ENCODE peak calls at places on chromosomes 11 and 22, in five cellular contexts. One of them, this sample, is unnamed. For H3K27me3 and H3K9me3, the result is how much of the 10 kb centered on the place peaks cover.

GRCh38 chr11:2436521-2437031 is 7.7 kb downstream of the TRPM5 start:
- DNase-seq in neural progenitor cell: no peak
- DNase-seq in ascending aorta: no peak
- DNase-seq in heart right ventricle: no peak
- DNase-seq in right lobe of liver: peak
- DNase-seq in this sample: no peak

GRCh38 chr11:2523821-2524391 is 79.1 kb downstream of the KCNQ1 start:
- DNase-seq in right lobe of liver: no peak
- DNase-seq in heart right ventricle: no peak
- DNase-seq in neural progenitor cell: peak
- DNase-seq in ascending aorta: peak
- DNase-seq in this sample: no peak

GRCh38 chr11:99277281-99277680 is 256.5 kb downstream of the CNTN5 start:
- DNase-seq in right lobe of liver: no peak
- DNase-seq in ascending aorta: no peak
- DNase-seq in neural progenitor cell: peak
- DNase-seq in heart right ventricle: no peak
- DNase-seq in this sample: no peak

GRCh38 chr11:91248199-91248807 is 976.3 kb upstream of the FAT3 start:
- DNase-seq in neural progenitor cell: peak
- DNase-seq in ascending aorta: no peak
- DNase-seq in heart right ventricle: peak
- DNase-seq in right lobe of liver: no peak
- DNase-seq in this sample: no peak

GRCh38 chr11:112797653-112798293 is 163.4 kb upstream of the NCAM1 start:
- DNase-seq in neural progenitor cell: peak
- DNase-seq in heart right ventricle: no peak
- DNase-seq in ascending aorta: no peak
- DNase-seq in right lobe of liver: no peak
- DNase-seq in this sample: no peak

GRCh38 chr11:95095858-95096587 is 6.4 kb downstream of the ENDOD1 start:
- DNase-seq in heart right ventricle: no peak
- DNase-seq in neural progenitor cell: no peak
- DNase-seq in right lobe of liver: no peak
- DNase-seq in ascending aorta: no peak
- DNase-seq in this sample: no peak

GRCh38 chr11:10044618-10045017 is 249.4 kb downstream of the SBF2 start:
- DNase-seq in right lobe of liver: no peak
- DNase-seq in ascending aorta: no peak
- DNase-seq in heart right ventricle: no peak
- DNase-seq in neural progenitor cell: peak
- DNase-seq in this sample: no peak

GRCh38 chr11:130897262-130898182 is 18.8 kb downstream of the SNX19 start:
- DNase-seq in neural progenitor cell: no peak
- DNase-seq in ascending aorta: peak
- DNase-seq in right lobe of liver: peak
- DNase-seq in heart right ventricle: peak
- DNase-seq in this sample: no peak

GRCh38 chr11:2116680-2117079 is 22.5 kb downstream of the IGF2 start:
- DNase-seq in neural progenitor cell: no peak
- DNase-seq in ascending aorta: no peak
- DNase-seq in right lobe of liver: no peak
- DNase-seq in heart right ventricle: no peak
- DNase-seq in this sample: no peak

GRCh38 chr11:10329935-10330334 is 25.1 kb downstream of the ADM start:
- DNase-seq in neural progenitor cell: no peak
- DNase-seq in heart right ventricle: no peak
- DNase-seq in ascending aorta: no peak
- DNase-seq in right lobe of liver: no peak
- DNase-seq in this sample: no peak

GRCh38 chr11:2885017-2885675 is 429 bp downstream of the CDKN1C start:
- DNase-seq in ascending aorta: no peak
- DNase-seq in right lobe of liver: no peak
- DNase-seq in heart right ventricle: peak
- DNase-seq in neural progenitor cell: peak
- DNase-seq in this sample: no peak

GRCh38 chr22:17264321-17265052 is 45.3 kb upstream of the ADA2 start:
- DNase-seq in neural progenitor cell: peak
- DNase-seq in ascending aorta: no peak
- DNase-seq in heart right ventricle: peak
- DNase-seq in right lobe of liver: no peak
- DNase-seq in this sample: no peak

GRCh38 chr11:103798456-103798855 is 238.0 kb upstream of the DDI1 start:
- DNase-seq in right lobe of liver: no peak
- DNase-seq in heart right ventricle: no peak
- DNase-seq in ascending aorta: no peak
- DNase-seq in neural progenitor cell: no peak
- DNase-seq in this sample: no peak

GRCh38 chr22:29267858-29268510 is at the start of the genes EWSR1 and RHBDD3:
- DNase-seq in right lobe of liver: peak
- DNase-seq in ascending aorta: peak
- DNase-seq in neural progenitor cell: peak
- DNase-seq in heart right ventricle: peak
- DNase-seq in this sample: peak

GRCh38 chr11:2517016-2517385 is 72.2 kb downstream of the KCNQ1 start:
- DNase-seq in ascending aorta: peak
- DNase-seq in neural progenitor cell: no peak
- DNase-seq in right lobe of liver: no peak
- DNase-seq in heart right ventricle: no peak
- DNase-seq in this sample: no peak

GRCh38 chr22:27537481-27537891 is 264.1 kb downstream of the MN1 start:
- DNase-seq in heart right ventricle: peak
- DNase-seq in right lobe of liver: no peak
- DNase-seq in ascending aorta: no peak
- DNase-seq in neural progenitor cell: no peak
- DNase-seq in this sample: no peak

GRCh38 chr11:70090989-70091388 is 12.9 kb downstream of the ANO1 start:
- DNase-seq in ascending aorta: no peak
- DNase-seq in neural progenitor cell: no peak
- DNase-seq in right lobe of liver: no peak
- DNase-seq in heart right ventricle: peak
- DNase-seq in this sample: no peak

GRCh38 chr22:35601743-35602633 is 15.1 kb downstream of the MB start:
- DNase-seq in neural progenitor cell: no peak
- DNase-seq in ascending aorta: no peak
- DNase-seq in heart right ventricle: no peak
- DNase-seq in right lobe of liver: no peak
- DNase-seq in this sample: no peak

GRCh38 chr11:118691926-118692830 is 12.7 kb upstream of the TREH start:
- DNase-seq in right lobe of liver: no peak
- DNase-seq in ascending aorta: no peak
- DNase-seq in heart right ventricle: no peak
- DNase-seq in neural progenitor cell: no peak
- DNase-seq in this sample: peak

GRCh38 chr11:114606003-114606801 is 10.6 kb upstream of the NXPE4 start:
- DNase-seq in ascending aorta: no peak
- DNase-seq in heart right ventricle: no peak
- DNase-seq in right lobe of liver: no peak
- DNase-seq in neural progenitor cell: no peak
- DNase-seq in this sample: no peak

GRCh38 chr11:113331988-113332387 is 17.6 kb downstream of the TTC12 start:
- DNase-seq in ascending aorta: no peak
- DNase-seq in neural progenitor cell: no peak
- DNase-seq in heart right ventricle: no peak
- DNase-seq in right lobe of liver: no peak
- DNase-seq in this sample: no peak

GRCh38 chr11:77515483-77515882 is 41.6 kb upstream of the PAK1 start:
- DNase-seq in right lobe of liver: no peak
- DNase-seq in heart right ventricle: no peak
- DNase-seq in ascending aorta: no peak
- DNase-seq in neural progenitor cell: no peak
- DNase-seq in this sample: no peak

GRCh38 chr22:33897621-33897910 is 22.7 kb downstream of the LARGE1 start:
- DNase-seq in heart right ventricle: no peak
- DNase-seq in ascending aorta: no peak
- DNase-seq in neural progenitor cell: no peak
- DNase-seq in right lobe of liver: no peak
- DNase-seq in this sample: no peak

GRCh38 chr11:28417601-28418323 is 309.6 kb downstream of the METTL15 start:
- DNase-seq in ascending aorta: no peak
- DNase-seq in right lobe of liver: no peak
- DNase-seq in heart right ventricle: no peak
- DNase-seq in neural progenitor cell: no peak
- DNase-seq in this sample: no peak

GRCh38 chr11:64347171-64347867 is 7.3 kb downstream of the CCDC88B start:
- DNase-seq in heart right ventricle: no peak
- DNase-seq in ascending aorta: no peak
- DNase-seq in right lobe of liver: no peak
- DNase-seq in neural progenitor cell: no peak
- DNase-seq in this sample: no peak

GRCh38 chr11:64444838-64445441 is 86.0 kb downstream of the RPS6KA4 start:
- DNase-seq in heart right ventricle: no peak
- DNase-seq in ascending aorta: no peak
- DNase-seq in right lobe of liver: no peak
- DNase-seq in neural progenitor cell: no peak
- DNase-seq in this sample: no peak

GRCh38 chr11:86931965-86932332 is 23.2 kb downstream of the FZD4 start:
- DNase-seq in heart right ventricle: peak
- DNase-seq in right lobe of liver: no peak
- DNase-seq in ascending aorta: no peak
- DNase-seq in neural progenitor cell: no peak
- DNase-seq in this sample: no peak

GRCh38 chr11:129644326-129644725 is 171.3 kb upstream of the TMEM45B start:
- DNase-seq in right lobe of liver: no peak
- DNase-seq in heart right ventricle: no peak
- DNase-seq in ascending aorta: no peak
- DNase-seq in neural progenitor cell: no peak
- DNase-seq in this sample: no peak

DNA sequence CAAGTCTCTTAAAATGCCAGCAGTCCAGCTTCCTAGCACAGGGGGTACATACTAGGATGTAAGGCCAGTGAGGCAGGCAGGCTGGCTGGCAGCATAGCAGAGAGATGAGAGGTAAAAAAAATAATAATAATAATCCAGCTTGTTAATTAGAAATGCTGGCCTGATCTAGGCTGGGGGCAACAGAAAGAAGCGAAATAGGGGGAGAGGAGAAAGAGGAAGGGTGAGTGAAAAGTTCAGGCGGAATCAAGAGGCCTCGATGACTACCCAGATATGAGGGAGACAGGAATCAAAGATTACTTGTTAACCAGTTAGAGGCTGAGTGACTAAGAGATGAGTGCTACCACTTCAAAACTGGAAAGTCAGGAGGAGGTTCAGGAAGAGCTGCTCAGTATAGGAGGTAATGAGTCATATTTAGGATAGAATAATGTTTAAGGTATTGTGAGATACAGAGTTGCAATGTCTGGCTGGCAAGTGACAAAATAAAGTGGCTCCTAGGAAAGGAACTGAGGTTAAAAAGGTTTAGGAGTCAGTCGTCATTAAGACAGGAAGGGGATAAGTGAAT is 2.8 kb downstream of the ALKBH8 start:
- DNase-seq in ascending aorta: no peak
- DNase-seq in heart right ventricle: no peak
- DNase-seq in right lobe of liver: no peak
- DNase-seq in neural progenitor cell: no peak
- DNase-seq in this sample: no peak
- H3K4me3 ChIP-seq in ascending aorta: no peak
- H3K4me3 ChIP-seq in heart right ventricle: no peak
- H3K4me3 ChIP-seq in right lobe of liver: no peak
- H3K4me3 ChIP-seq in neural progenitor cell: no peak
- H3K4me3 ChIP-seq in this sample: no peak

GRCh38 chr11:21894492-21894891 is 298.4 kb upstream of the ANO5 start:
- DNase-seq in ascending aorta: no peak
- DNase-seq in right lobe of liver: no peak
- DNase-seq in neural progenitor cell: no peak
- DNase-seq in heart right ventricle: no peak
- DNase-seq in this sample: no peak

GRCh38 chr11:21895686-21896085 is 297.2 kb upstream of the ANO5 start:
- DNase-seq in ascending aorta: no peak
- DNase-seq in neural progenitor cell: no peak
- DNase-seq in heart right ventricle: no peak
- DNase-seq in right lobe of liver: no peak
- DNase-seq in this sample: no peak

GRCh38 chr11:21893468-21893867 is 299.4 kb upstream of the ANO5 start:
- DNase-seq in ascending aorta: no peak
- DNase-seq in right lobe of liver: no peak
- DNase-seq in neural progenitor cell: no peak
- DNase-seq in heart right ventricle: no peak
- DNase-seq in this sample: no peak

GRCh38 chr11:21897203-21897602 is 295.7 kb upstream of the ANO5 start:
- DNase-seq in neural progenitor cell: no peak
- DNase-seq in right lobe of liver: no peak
- DNase-seq in heart right ventricle: no peak
- DNase-seq in ascending aorta: no peak
- DNase-seq in this sample: no peak

DNA sequence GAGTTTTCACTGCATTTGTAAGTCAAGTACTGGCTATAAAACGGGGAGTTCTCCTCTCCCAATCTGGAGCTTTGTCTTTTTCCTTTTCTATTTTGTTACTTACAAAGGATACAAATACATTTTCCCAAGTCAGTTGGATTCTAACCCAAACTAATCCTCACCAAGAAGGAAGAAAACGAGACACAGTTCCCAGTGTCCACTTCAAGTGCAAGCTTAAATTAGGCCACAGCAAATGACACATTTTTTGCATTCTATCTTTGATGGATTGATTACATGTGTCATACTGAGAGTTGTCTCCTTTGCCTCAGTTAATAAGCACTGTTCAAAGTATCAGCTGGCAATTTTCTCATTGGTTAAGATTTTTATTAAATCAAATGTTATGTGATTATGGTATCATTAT is 296.7 kb upstream of the ANO5 start:
- DNase-seq in neural progenitor cell: no peak
- DNase-seq in ascending aorta: no peak
- DNase-seq in heart right ventricle: no peak
- DNase-seq in right lobe of liver: no peak
- DNase-seq in this sample: no peak
- H3K27me3 ChIP-seq in neural progenitor cell: under half
- H3K27me3 ChIP-seq in ascending aorta: under half
- H3K27me3 ChIP-seq in heart right ventricle: under half
- H3K27me3 ChIP-seq in right lobe of liver: under half
- H3K27me3 ChIP-seq in this sample: under half

GRCh38 chr22:47548953-47549740 is 786.7 kb downstream of the TBC1D22A start:
- DNase-seq in ascending aorta: peak
- DNase-seq in right lobe of liver: no peak
- DNase-seq in heart right ventricle: no peak
- DNase-seq in neural progenitor cell: no peak
- DNase-seq in this sample: no peak

GRCh38 chr22:47549741-47550340 is 787.4 kb downstream of the TBC1D22A start:
- DNase-seq in ascending aorta: peak
- DNase-seq in neural progenitor cell: no peak
- DNase-seq in right lobe of liver: no peak
- DNase-seq in heart right ventricle: no peak
- DNase-seq in this sample: no peak

GRCh38 chr22:47552024-47552423 is 789.6 kb downstream of the TBC1D22A start:
- DNase-seq in neural progenitor cell: no peak
- DNase-seq in heart right ventricle: no peak
- DNase-seq in right lobe of liver: no peak
- DNase-seq in ascending aorta: peak
- DNase-seq in this sample: no peak

GRCh38 chr22:47551438-47551788 is 789.0 kb downstream of the TBC1D22A start:
- DNase-seq in neural progenitor cell: no peak
- DNase-seq in right lobe of liver: no peak
- DNase-seq in heart right ventricle: no peak
- DNase-seq in ascending aorta: peak
- DNase-seq in this sample: no peak

GRCh38 chr22:47550524-47551437 is 788.3 kb downstream of the TBC1D22A start:
- DNase-seq in neural progenitor cell: no peak
- DNase-seq in ascending aorta: peak
- DNase-seq in right lobe of liver: no peak
- DNase-seq in heart right ventricle: no peak
- DNase-seq in this sample: no peak
- H3K9me3 ChIP-seq in neural progenitor cell: under half
- H3K9me3 ChIP-seq in ascending aorta: under half
- H3K9me3 ChIP-seq in right lobe of liver: under half
- H3K9me3 ChIP-seq in heart right ventricle: under half
- H3K9me3 ChIP-seq in this sample: under half

GRCh38 chr22:40499187-40499753 is 128.9 kb downstream of the SGSM3 start:
- DNase-seq in ascending aorta: peak
- DNase-seq in right lobe of liver: no peak
- DNase-seq in neural progenitor cell: no peak
- DNase-seq in heart right ventricle: no peak
- DNase-seq in this sample: no peak
- H3K4me3 ChIP-seq in ascending aorta: no peak
- H3K4me3 ChIP-seq in right lobe of liver: no peak
- H3K4me3 ChIP-seq in neural progenitor cell: no peak
- H3K4me3 ChIP-seq in heart right ventricle: no peak
- H3K4me3 ChIP-seq in this sample: no peak

This sample was measured in naive thymus-derived CD4-positive, alpha-beta T cell.